ENCODE peak calls at places on chromosomes 4 and X, in seven cellular contexts. One of them, this sample, is unnamed.

GRCh38 chr4:96035727-96036126 is 195.8 kb downstream of the PDHA2 start:
- DNase-seq in fibroblast of lung: no peak
- DNase-seq in cardiac fibroblast: peak; percentile 72
- DNase-seq in uterus: no peak
- DNase-seq in lower leg skin: no peak
- DNase-seq in choroid plexus epithelial cell: peak; percentile 59
- DNase-seq in GM13977: no peak
- DNase-seq in this sample: no peak

GRCh38 chrX:103792916-103793540 is 16.4 kb downstream of the PLP1 start:
- DNase-seq in fibroblast of lung: peak; percentile 77
- DNase-seq in cardiac fibroblast: peak; percentile 87
- DNase-seq in uterus: no peak
- DNase-seq in lower leg skin: no peak
- DNase-seq in choroid plexus epithelial cell: peak; percentile 69
- DNase-seq in GM13977: no peak
- DNase-seq in this sample: no peak

GRCh38 chr4:112167790-112168189 is 22.5 kb downstream of the FAM241A start:
- DNase-seq in fibroblast of lung: peak; percentile 12
- DNase-seq in cardiac fibroblast: peak; percentile 21
- DNase-seq in uterus: no peak
- DNase-seq in lower leg skin: no peak
- DNase-seq in choroid plexus epithelial cell: peak; percentile 31
- DNase-seq in GM13977: no peak
- DNase-seq in this sample: no peak

GRCh38 chr4:129364747-129365452 is 268.9 kb downstream of the C4orf33 start:
- DNase-seq in fibroblast of lung: no peak
- DNase-seq in cardiac fibroblast: no peak
- DNase-seq in uterus: no peak
- DNase-seq in lower leg skin: no peak
- DNase-seq in choroid plexus epithelial cell: no peak
- DNase-seq in GM13977: no peak
- DNase-seq in this sample: no peak

GRCh38 chr4:186881521-186882220 is 158.0 kb upstream of the FAT1 start:
- DNase-seq in fibroblast of lung: peak; percentile 93
- DNase-seq in cardiac fibroblast: peak; percentile 30
- DNase-seq in uterus: no peak
- DNase-seq in lower leg skin: no peak
- DNase-seq in choroid plexus epithelial cell: peak; percentile 72
- DNase-seq in GM13977: no peak
- DNase-seq in this sample: no peak

GRCh38 chr4:169640261-169640880 is 20.0 kb downstream of the CLCN3 start:
- DNase-seq in fibroblast of lung: peak; percentile 67
- DNase-seq in cardiac fibroblast: peak; percentile 79
- DNase-seq in uterus: no peak
- DNase-seq in lower leg skin: no peak
- DNase-seq in choroid plexus epithelial cell: peak; percentile 52
- DNase-seq in GM13977: no peak
- DNase-seq in this sample: no peak

GRCh38 chrX:70439016-70439415 is 5.6 kb upstream of the DLG3 start:
- DNase-seq in fibroblast of lung: peak; percentile 34
- DNase-seq in cardiac fibroblast: peak; percentile 53
- DNase-seq in uterus: no peak
- DNase-seq in lower leg skin: no peak
- DNase-seq in choroid plexus epithelial cell: no peak
- DNase-seq in GM13977: no peak
- DNase-seq in this sample: no peak

GRCh38 chr4:6626066-6626465 is 14.4 kb upstream of the MRFAP1 start:
- DNase-seq in fibroblast of lung: no peak
- DNase-seq in cardiac fibroblast: no peak
- DNase-seq in uterus: no peak
- DNase-seq in lower leg skin: no peak
- DNase-seq in choroid plexus epithelial cell: no peak
- DNase-seq in GM13977: no peak
- DNase-seq in this sample: no peak

GRCh38 chr4:6011686-6012085 is 6.5 kb downstream of the C4orf50 start:
- DNase-seq in fibroblast of lung: no peak
- DNase-seq in cardiac fibroblast: no peak
- DNase-seq in uterus: no peak
- DNase-seq in lower leg skin: no peak
- DNase-seq in choroid plexus epithelial cell: peak; percentile 4
- DNase-seq in GM13977: no peak
- DNase-seq in this sample: no peak

GRCh38 chr4:156517546-156517945 is 454.1 kb downstream of the PDGFC start:
- DNase-seq in fibroblast of lung: no peak
- DNase-seq in cardiac fibroblast: no peak
- DNase-seq in uterus: no peak
- DNase-seq in lower leg skin: no peak
- DNase-seq in choroid plexus epithelial cell: no peak
- DNase-seq in GM13977: no peak
- DNase-seq in this sample: no peak

GRCh38 chrX:112642349-112642748 is 37.4 kb downstream of the LHFPL1 start:
- DNase-seq in fibroblast of lung: peak; percentile 50
- DNase-seq in cardiac fibroblast: peak; percentile 62
- DNase-seq in uterus: peak; percentile 16
- DNase-seq in lower leg skin: peak; percentile 24
- DNase-seq in choroid plexus epithelial cell: peak; percentile 70
- DNase-seq in GM13977: peak; percentile 39
- DNase-seq in this sample: peak; percentile 25

GRCh38 chr4:5863461-5864113 is 29.3 kb downstream of the CRMP1 start:
- DNase-seq in fibroblast of lung: peak; percentile 98
- DNase-seq in cardiac fibroblast: peak; percentile 98
- DNase-seq in uterus: no peak
- DNase-seq in lower leg skin: no peak
- DNase-seq in choroid plexus epithelial cell: peak; percentile 93
- DNase-seq in GM13977: no peak
- DNase-seq in this sample: no peak

GRCh38 chrX:135403374-135403773 is 18.4 kb upstream of the SMIM10L2A start:
- DNase-seq in fibroblast of lung: no peak
- DNase-seq in cardiac fibroblast: no peak
- DNase-seq in uterus: no peak
- DNase-seq in lower leg skin: no peak
- DNase-seq in choroid plexus epithelial cell: no peak
- DNase-seq in GM13977: no peak
- DNase-seq in this sample: no peak

GRCh38 chr4:160510925-160511324 is 1408.0 kb downstream of the RAPGEF2 start:
- DNase-seq in fibroblast of lung: peak; percentile 26
- DNase-seq in cardiac fibroblast: no peak
- DNase-seq in uterus: no peak
- DNase-seq in lower leg skin: no peak
- DNase-seq in choroid plexus epithelial cell: peak; percentile 35
- DNase-seq in GM13977: no peak
- DNase-seq in this sample: no peak

GRCh38 chrX:53244610-53245009 is 19.6 kb upstream of the KDM5C start:
- DNase-seq in fibroblast of lung: no peak
- DNase-seq in cardiac fibroblast: no peak
- DNase-seq in uterus: no peak
- DNase-seq in lower leg skin: no peak
- DNase-seq in choroid plexus epithelial cell: no peak
- DNase-seq in GM13977: no peak
- DNase-seq in this sample: no peak
- TF ChIP-seq CTCF in fibroblast of lung: no peak
- TF ChIP-seq CTCF in cardiac fibroblast: peak; percentile 18
- TF ChIP-seq CTCF in uterus: no peak
- TF ChIP-seq CTCF in lower leg skin: no peak
- TF ChIP-seq CTCF in choroid plexus epithelial cell: peak; percentile 41
- TF ChIP-seq CTCF in GM13977: peak; percentile 39
- TF ChIP-seq CTCF in this sample: no peak

GRCh38 chr4:4666693-4667642 is 125.1 kb upstream of the STX18 start:
- DNase-seq in fibroblast of lung: peak; percentile 65
- DNase-seq in cardiac fibroblast: no peak
- DNase-seq in uterus: peak; percentile 39
- DNase-seq in lower leg skin: no peak
- DNase-seq in choroid plexus epithelial cell: peak; percentile 33
- DNase-seq in GM13977: no peak
- DNase-seq in this sample: no peak
- TF ChIP-seq CTCF in fibroblast of lung: peak; percentile 9
- TF ChIP-seq CTCF in cardiac fibroblast: no peak
- TF ChIP-seq CTCF in uterus: no peak
- TF ChIP-seq CTCF in lower leg skin: no peak
- TF ChIP-seq CTCF in choroid plexus epithelial cell: peak; percentile 13
- TF ChIP-seq CTCF in GM13977: no peak
- TF ChIP-seq CTCF in this sample: no peak

GRCh38 chrX:73289039-73289438 is 74.4 kb upstream of the NAP1L2 start:
- DNase-seq in fibroblast of lung: no peak
- DNase-seq in cardiac fibroblast: no peak
- DNase-seq in uterus: no peak
- DNase-seq in lower leg skin: no peak
- DNase-seq in choroid plexus epithelial cell: no peak
- DNase-seq in GM13977: no peak
- DNase-seq in this sample: no peak
- TF ChIP-seq CTCF in fibroblast of lung: no peak
- TF ChIP-seq CTCF in cardiac fibroblast: no peak
- TF ChIP-seq CTCF in uterus: no peak
- TF ChIP-seq CTCF in lower leg skin: no peak
- TF ChIP-seq CTCF in choroid plexus epithelial cell: no peak
- TF ChIP-seq CTCF in GM13977: peak; percentile 10
- TF ChIP-seq CTCF in this sample: no peak

DNA sequence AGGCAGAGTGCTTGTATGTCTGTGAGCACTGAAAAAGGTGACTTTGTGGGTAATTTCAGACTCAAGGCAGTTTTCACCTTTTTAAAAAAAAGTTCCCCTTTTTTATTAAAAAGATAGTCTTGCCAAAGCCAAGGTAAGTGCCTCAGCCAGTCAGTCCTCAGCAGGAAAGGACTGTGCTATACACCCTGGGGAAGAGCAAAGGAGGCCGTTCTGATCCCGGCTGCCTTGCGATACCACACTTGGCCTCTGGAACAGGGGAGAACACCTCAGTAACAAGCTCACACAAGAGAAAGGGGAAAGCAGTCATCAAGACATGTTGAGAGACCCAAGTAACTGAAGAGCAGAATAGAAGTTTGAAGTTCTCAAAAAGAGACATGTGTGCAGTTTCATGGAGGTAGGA is 541.7 kb downstream of the BCOR start:
- DNase-seq in fibroblast of lung: no peak
- DNase-seq in cardiac fibroblast: no peak
- DNase-seq in uterus: no peak
- DNase-seq in lower leg skin: no peak
- DNase-seq in choroid plexus epithelial cell: no peak
- DNase-seq in GM13977: no peak
- DNase-seq in this sample: no peak
- TF ChIP-seq CTCF in fibroblast of lung: no peak
- TF ChIP-seq CTCF in cardiac fibroblast: no peak
- TF ChIP-seq CTCF in uterus: no peak
- TF ChIP-seq CTCF in lower leg skin: no peak
- TF ChIP-seq CTCF in choroid plexus epithelial cell: no peak
- TF ChIP-seq CTCF in GM13977: no peak
- TF ChIP-seq CTCF in this sample: no peak